ENCODE peak calls at places on chromosomes 12 and 14, in six cellular contexts. J, B, P, O, H and V are unnamed samples.

GRCh38 chr12:62934799-62935674 is at the start of gene PPM1H:
- DNase-seq in P (peak), H (no peak), B (peak), J (peak), O (peak), V (peak)

GRCh38 chr14:68255697-68256178 is 436.2 kb downstream of the RAD51B start:
- DNase-seq in J (peak), O (no peak), B (no peak), P (no peak), H (no peak), V (no peak)

GRCh38 chr12:20125259-20125919 is 242.9 kb upstream of the PDE3A start:
- DNase-seq in O (no peak), J (no peak), H (no peak), B (no peak), P (no peak), V (no peak)

GRCh38 chr14:77033622-77034521 is 5.4 kb upstream of the IRF2BPL start:
- DNase-seq in O (peak), B (peak), P (peak), J (peak), H (peak), V (peak)

GRCh38 chr12:15580431-15580830 is 208.8 kb downstream of the EPS8 start:
- DNase-seq in P (no peak), O (no peak), J (no peak), H (peak), B (no peak), V (no peak)

GRCh38 chr12:82430541-82431145 is 72.3 kb downstream of the METTL25 start:
- DNase-seq in P (no peak), O (no peak), J (no peak), H (no peak), B (no peak), V (no peak)

GRCh38 chr14:86510503-86510902 is 980.6 kb downstream of the FLRT2 start:
- DNase-seq in H (no peak), B (no peak), P (no peak), J (no peak), O (no peak), V (no peak)

GRCh38 chr12:67042697-67043131 is 226.4 kb upstream of the CAND1 start:
- DNase-seq in B (no peak), O (peak), J (peak), H (no peak), P (no peak), V (no peak)

GRCh38 chr12:123250471-123251383 is 17.5 kb downstream of the MTRFR start:
- DNase-seq in B (no peak), O (no peak), J (peak), P (no peak), H (no peak), V (no peak)

GRCh38 chr14:45198551-45198950 is 54.5 kb downstream of the MIS18BP1 start:
- DNase-seq in H (no peak), B (no peak), P (no peak), J (no peak), O (no peak), V (no peak)

GRCh38 chr14:90495357-90496276 is 98.8 kb downstream of the CALM1 start:
- DNase-seq in H (peak), B (no peak), P (peak), J (no peak), O (peak), V (no peak)

GRCh38 chr14:49768301-49769121 is 558 bp downstream of the KLHDC2 start:
- DNase-seq in H (peak), J (peak), P (peak), O (no peak), B (peak), V (peak)

GRCh38 chr14:89600029-89600428 is 183.0 kb upstream of the FOXN3 start:
- DNase-seq in J (no peak), O (no peak), B (no peak), P (no peak), H (no peak), V (no peak)

GRCh38 chr12:85016423-85016822 is 19.7 kb downstream of the TSPAN19 start:
- DNase-seq in H (no peak), J (peak), P (no peak), O (no peak), B (no peak), V (no peak)

GRCh38 chr14:97538749-97539388 is 741.7 kb downstream of the VRK1 start:
- DNase-seq in H (no peak), P (no peak), O (no peak), B (no peak), J (no peak), V (no peak)

GRCh38 chr14:20604291-20604690 is 13.1 kb upstream of the RNASE12 start:
- DNase-seq in P (no peak), B (no peak), J (no peak), H (no peak), O (no peak), V (no peak)

GRCh38 chr12:77213316-77213715 is 147.9 kb upstream of the E2F7 start:
- DNase-seq in P (no peak), O (no peak), B (no peak), J (no peak), H (no peak), V (no peak)

GRCh38 chr12:14716848-14717444 is 20.5 kb upstream of the GUCY2C start:
- DNase-seq in B (no peak), O (no peak), H (peak), P (peak), J (no peak), V (peak)

GRCh38 chr12:24027352-24027751 is 77.9 kb upstream of the SOX5 start:
- DNase-seq in P (no peak), J (no peak), H (no peak), B (no peak), O (no peak), V (no peak)

GRCh38 chr12:124921200-124922008 is 7.0 kb upstream of the UBC start:
- DNase-seq in J (no peak), O (no peak), H (peak), P (peak), B (peak), V (peak)

GRCh38 chr14:74804219-74804825 is 41.2 kb downstream of the YLPM1 start:
- DNase-seq in O (no peak), B (no peak), H (peak), J (peak), P (peak), V (peak)

GRCh38 chr12:14948672-14949071 is 10.3 kb upstream of the ERP27 start:
- DNase-seq in B (no peak), J (no peak), H (peak), O (no peak), P (no peak), V (peak)

GRCh38 chr12:42426733-42427132 is 100.8 kb downstream of the PPHLN1 start:
- DNase-seq in H (no peak), O (peak), P (no peak), J (peak), B (no peak), V (no peak)

GRCh38 chr12:10184261-10184843 is 5.5 kb downstream of the TMEM52B start:
- DNase-seq in H (no peak), B (no peak), J (no peak), P (no peak), O (no peak), V (no peak)

GRCh38 chr14:95557291-95557690 is 22.4 kb downstream of the GLRX5 start:
- DNase-seq in B (no peak), O (no peak), J (no peak), H (no peak), P (no peak), V (no peak)

GRCh38 chr14:106459971-106460730 is 933.8 kb downstream of the TMEM121 start:
- DNase-seq in P (no peak), J (no peak), O (no peak), H (peak), B (no peak), V (no peak)

GRCh38 chr12:26319511-26319910 is 124.1 kb downstream of the SSPN start:
- DNase-seq in O (no peak), J (peak), B (peak), H (no peak), P (no peak), V (no peak)

GRCh38 chr14:70810621-70811020 is 1.3 kb upstream of the MAP3K9 start:
- DNase-seq in O (no peak), B (no peak), H (no peak), P (no peak), J (no peak), V (no peak)

GRCh38 chr12:111218499-111218898 is 150.4 kb downstream of the PHETA1 start:
- DNase-seq in H (no peak), B (no peak), O (no peak), P (no peak), J (no peak), V (no peak)

GRCh38 chr14:89609701-89610100 is 192.7 kb upstream of the FOXN3 start:
- DNase-seq in J (no peak), P (no peak), H (no peak), B (no peak), O (no peak), V (no peak)

GRCh38 chr12:67543371-67543770 is 105.2 kb upstream of the DYRK2 start:
- DNase-seq in P (no peak), B (no peak), O (no peak), H (no peak), J (no peak), V (no peak)

GRCh38 chr14:75559451-75560187 is 18.8 kb upstream of the FLVCR2 start:
- DNase-seq in B (peak), J (peak), P (no peak), H (no peak), O (no peak), V (no peak)

GRCh38 chr12:9888665-9889273 is 7.5 kb downstream of the KLRF2 start:
- DNase-seq in J (no peak), O (no peak), B (no peak), P (no peak), H (no peak), V (no peak)

GRCh38 chr14:91751719-91752118 is 19.8 kb upstream of the CATSPERB start:
- DNase-seq in H (no peak), B (no peak), O (no peak), P (no peak), J (no peak), V (no peak)

GRCh38 chr12:68375701-68376469 is 43.7 kb upstream of the MDM1 start:
- DNase-seq in B (no peak), O (no peak), J (no peak), P (no peak), H (no peak), V (no peak)

GRCh38 chr12:95257541-95257940 is 39.9 kb downstream of the VEZT start:
- DNase-seq in P (no peak), H (no peak), O (no peak), B (no peak), J (no peak), V (no peak)

GRCh38 chr12:62700091-62700490 is 233.5 kb downstream of the MON2 start:
- DNase-seq in H (no peak), B (no peak), O (no peak), P (no peak), J (no peak), V (no peak)

GRCh38 chr14:57182760-57183503 is 85.8 kb downstream of the EXOC5 start:
- DNase-seq in O (peak), P (peak), H (no peak), J (peak), B (no peak), V (no peak)

GRCh38 chr12:88908345-88908744 is 328.1 kb upstream of the KITLG start:
- DNase-seq in B (no peak), P (no peak), J (no peak), O (no peak), H (no peak), V (no peak)
- H3K4me3 ChIP-seq in B (no peak), P (no peak), J (no peak), O (no peak), H (no peak), V (no peak)

GRCh38 chr14:99733551-99734405 is 49.7 kb downstream of the CYP46A1 start:
- DNase-seq in J (no peak), B (peak), H (no peak), O (no peak), P (no peak), V (no peak)
- H3K4me3 ChIP-seq in J (no peak), B (no peak), H (no peak), O (no peak), P (no peak), V (no peak)

DNA sequence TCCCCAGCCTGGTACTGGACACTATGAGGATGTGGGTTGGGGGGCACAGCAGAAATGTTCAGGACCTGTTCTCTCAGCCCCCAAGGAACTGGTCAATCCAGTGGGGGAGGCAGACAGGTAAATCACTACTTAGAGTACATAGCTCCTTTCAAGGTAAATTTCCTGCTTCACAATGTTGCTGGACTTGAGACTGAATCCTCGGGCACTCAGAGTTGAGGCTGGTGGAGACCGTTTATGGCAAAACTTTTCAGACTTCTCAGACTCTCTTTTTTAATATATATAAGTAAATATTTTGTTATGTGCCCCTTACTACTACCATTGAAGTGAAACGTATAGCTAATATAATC is 483 bp upstream of the SERPINA10 start:
- DNase-seq in O (no peak), P (no peak), H (no peak), B (no peak), J (no peak), V (no peak)
- H3K4me3 ChIP-seq in O (no peak), P (no peak), H (no peak), B (no peak), J (no peak), V (no peak)

GRCh38 chr12:30694971-30695326 is 720 bp downstream of the IPO8 start:
- DNase-seq in H (no peak), B (peak), P (peak), O (no peak), J (peak), V (no peak)

GRCh38 chr12:30696103-30696408 is 387 bp upstream of the IPO8 start:
- DNase-seq in P (no peak), B (no peak), H (no peak), O (no peak), J (no peak), V (no peak)

GRCh38 chr12:30696943-30697342 is 1.3 kb upstream of the IPO8 start:
- DNase-seq in P (no peak), B (no peak), O (no peak), H (no peak), J (no peak), V (no peak)

GRCh38 chr12:30695327-30696102 is at the start of gene IPO8:
- DNase-seq in J (peak), O (peak), H (peak), P (peak), B (peak), V (peak)

GRCh38 chr12:30696486-30696885 is 817 bp upstream of the IPO8 start:
- DNase-seq in H (no peak), O (no peak), J (no peak), B (no peak), P (peak), V (no peak)
- H3K4me3 ChIP-seq in H (peak), O (peak), J (peak), B (peak), P (peak), V (peak)

DNA sequence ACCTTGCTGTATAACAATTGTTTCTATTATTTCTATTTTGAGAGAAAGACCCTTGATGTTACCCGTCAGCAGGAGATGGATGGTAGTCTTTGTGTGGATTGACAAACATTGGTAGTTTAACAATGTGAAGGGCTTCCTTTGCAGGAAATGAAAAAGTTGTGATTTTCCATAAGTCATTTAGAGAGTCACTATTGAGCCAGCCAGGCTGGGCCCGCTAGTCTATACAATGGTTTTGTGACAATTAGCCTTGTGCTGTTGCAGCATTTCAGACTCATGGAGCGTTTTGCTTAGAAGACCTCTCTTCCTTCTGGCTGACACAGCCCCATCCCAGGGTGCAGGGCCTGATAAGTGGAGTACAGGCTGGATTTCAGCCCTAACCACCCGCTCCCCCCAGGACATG is 18.3 kb upstream of the SLC38A2 start:
- DNase-seq in J (no peak), P (no peak), B (no peak), O (no peak), H (no peak), V (no peak)
- H3K4me3 ChIP-seq in J (no peak), P (no peak), B (no peak), O (no peak), H (no peak), V (peak)

GRCh38 chr14:52071675-52072074 is 2.8 kb upstream of the NID2 start:
- DNase-seq in P (no peak), O (no peak), H (no peak), B (no peak), J (no peak), V (no peak)

GRCh38 chr14:52068741-52069616 is at the start of gene NID2:
- DNase-seq in J (no peak), H (peak), P (peak), O (peak), B (peak), V (no peak)

GRCh38 chr14:52072266-52072780 is 3.5 kb upstream of the NID2 start:
- DNase-seq in J (no peak), P (no peak), B (no peak), O (no peak), H (no peak), V (no peak)

GRCh38 chr14:52067873-52068740 is 752 bp downstream of the NID2 start:
- DNase-seq in B (peak), O (no peak), J (no peak), H (no peak), P (peak), V (no peak)

DNA sequence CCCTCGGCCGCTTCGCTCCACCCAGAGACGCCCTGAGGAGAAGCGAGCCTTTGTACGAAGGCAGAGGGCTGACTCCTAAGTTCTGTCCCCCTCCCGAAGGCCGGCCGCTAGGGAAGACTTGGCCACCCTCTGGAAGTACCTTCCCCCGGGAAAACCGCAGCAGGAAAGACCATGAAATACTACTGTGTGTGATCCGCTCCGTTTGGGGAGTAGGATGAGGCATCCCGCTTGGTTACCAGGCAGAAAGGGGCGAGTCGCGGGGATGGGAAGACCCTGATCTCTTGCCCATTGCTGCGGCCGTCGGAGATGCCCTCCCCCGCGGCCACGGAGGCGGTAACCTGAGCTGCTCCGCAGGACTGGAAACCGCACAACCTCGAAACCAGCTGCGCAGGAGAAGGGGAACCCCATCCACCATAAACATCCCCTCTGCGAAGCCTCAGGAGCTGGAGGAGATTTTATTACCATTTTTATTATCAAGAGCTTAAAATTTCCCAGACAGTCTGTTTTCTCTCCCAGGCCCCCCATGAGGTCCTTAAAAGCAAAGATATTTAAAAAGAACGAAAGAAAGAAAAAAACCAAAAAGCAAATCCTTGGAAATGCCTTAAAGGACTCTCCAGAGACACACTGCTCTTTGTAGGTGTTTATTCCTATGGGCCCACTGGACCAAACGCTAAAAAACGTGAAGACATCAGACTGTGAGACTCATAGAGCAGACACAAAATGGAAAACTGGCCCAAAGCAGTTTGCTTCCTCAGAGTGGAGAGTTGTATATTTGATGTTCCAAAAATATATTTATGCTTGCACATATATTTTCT is 965 bp upstream of the NID2 start:
- DNase-seq in O (no peak), H (no peak), J (no peak), P (no peak), B (peak), V (no peak)
- H3K4me3 ChIP-seq in O (peak), H (peak), J (no peak), P (peak), B (peak), V (no peak)

DNA sequence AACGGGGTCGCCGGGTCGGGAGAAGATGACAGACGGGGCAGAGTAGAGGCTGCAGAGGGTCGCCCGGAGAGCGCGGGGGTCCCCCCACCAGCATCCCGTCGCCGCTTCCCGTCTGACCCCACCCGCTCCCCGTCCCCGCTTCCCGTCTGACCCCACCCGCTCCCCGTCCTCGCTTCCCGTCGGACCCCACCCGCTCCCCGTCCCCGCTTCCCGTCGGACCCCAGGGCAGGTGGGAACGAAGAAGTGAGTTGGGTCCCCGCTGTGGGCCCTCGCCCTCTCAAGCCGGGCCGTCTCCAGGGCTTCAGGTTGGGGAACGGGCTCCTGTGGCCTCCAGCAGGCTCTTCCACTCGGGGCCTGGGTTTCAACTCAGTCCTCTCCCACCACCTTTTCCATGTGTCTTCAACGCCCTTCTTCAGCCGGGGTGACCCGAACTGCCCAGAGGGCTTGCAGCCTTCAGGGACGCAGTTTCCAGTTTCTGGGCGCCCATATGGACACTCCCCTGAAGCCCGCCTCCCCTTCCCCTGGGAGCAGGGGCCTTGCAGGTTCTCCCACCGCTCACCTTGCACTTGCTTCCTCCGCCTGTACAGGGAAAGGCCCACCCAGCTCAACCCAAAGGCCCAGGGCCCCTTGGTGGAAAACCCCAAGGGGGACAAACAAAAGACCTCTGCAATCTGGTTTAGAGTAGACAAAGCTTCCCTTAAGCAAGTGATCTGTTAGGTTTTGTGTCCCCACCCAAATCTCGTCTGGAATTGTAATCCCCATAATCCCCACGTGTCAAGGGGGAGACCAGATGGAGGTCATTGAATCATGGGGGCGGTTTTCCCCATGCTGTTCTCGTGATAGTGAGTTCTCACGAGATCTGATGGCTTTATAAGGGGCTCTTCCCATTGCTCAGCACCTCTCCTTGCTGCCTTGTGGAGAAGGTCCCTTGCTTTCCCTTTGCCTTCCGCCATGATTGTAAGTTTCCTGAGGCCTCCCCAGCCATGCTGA is 66.5 kb downstream of the TNFAIP2 start:
- DNase-seq in B (no peak), H (no peak), O (no peak), P (no peak), J (no peak), V (no peak)
- H3K4me3 ChIP-seq in B (peak), H (no peak), O (peak), P (no peak), J (no peak), V (no peak)

GRCh38 chr14:23568021-23568599 is 519 bp upstream of the AP1G2 start:
- DNase-seq in O (no peak), B (no peak), P (no peak), H (no peak), J (no peak), V (no peak)
- H3K4me3 ChIP-seq in O (no peak), B (peak), P (peak), H (peak), J (peak), V (peak)